ENCODE peak calls at places on chromosome 5, in seven cellular contexts. F, T, S, O, Y, R and M are unnamed samples.
A peak's percentile ranks its signal among the peaks of the same experiment; 100 is the strongest.

GRCh38 chr5:145825751-145826180 is 9.4 kb downstream of the PRELID2 start:
- DNase-seq in O (peak; percentile 21), S (no peak), T (peak; percentile 69), Y (peak; percentile 67), F (peak; percentile 61), R (peak; percentile 8), M (no peak)

GRCh38 chr5:142065273-142065672 is 43.3 kb upstream of the NDFIP1 start:
- DNase-seq in O (peak; percentile 32), Y (peak; percentile 41), S (no peak), F (peak; percentile 51), R (no peak), T (peak; percentile 38), M (no peak)

GRCh38 chr5:78269088-78269703 is 25.3 kb downstream of the AP3B1 start:
- DNase-seq in Y (peak; percentile 33), T (peak; percentile 12), R (no peak), F (no peak), O (no peak), S (no peak), M (no peak)

GRCh38 chr5:40447438-40447837 is 232.3 kb upstream of the PTGER4 start:
- DNase-seq in Y (peak; percentile 7), F (no peak), S (no peak), R (no peak), O (no peak), T (peak; percentile 55), M (no peak)

GRCh38 chr5:172902497-172903472 is 56.4 kb upstream of the RPL26L1 start:
- DNase-seq in R (peak; percentile 81), S (peak; percentile 62), T (peak; percentile 99), F (peak; percentile 91), Y (peak; percentile 91), O (peak; percentile 24), M (peak; percentile 57)

GRCh38 chr5:88665750-88666215 is 217.2 kb downstream of the MEF2C start:
- DNase-seq in R (no peak), O (peak; percentile 54), F (no peak), Y (no peak), T (no peak), S (no peak), M (peak; percentile 66)

GRCh38 chr5:170614071-170614490 is 110.3 kb downstream of the KCNIP1 start:
- DNase-seq in O (no peak), Y (no peak), S (no peak), F (peak; percentile 37), T (no peak), R (no peak), M (no peak)

GRCh38 chr5:147610798-147611197 is 100.9 kb upstream of the DPYSL3 start:
- DNase-seq in T (no peak), R (no peak), F (no peak), Y (no peak), O (no peak), S (no peak), M (no peak)

GRCh38 chr5:142743677-142744441 is 26.3 kb upstream of the ARHGAP26 start:
- DNase-seq in S (no peak), F (peak; percentile 16), T (peak; percentile 31), O (no peak), Y (no peak), R (no peak), M (no peak)

GRCh38 chr5:34957857-34958690 is 28.7 kb downstream of the DNAJC21 start:
- DNase-seq in Y (peak; percentile 52), F (peak; percentile 52), T (peak; percentile 36), R (no peak), S (no peak), O (peak; percentile 2), M (no peak)

GRCh38 chr5:153014194-153014593 is 476.3 kb upstream of the GRIA1 start:
- DNase-seq in R (no peak), O (no peak), Y (no peak), T (no peak), F (no peak), S (no peak), M (no peak)
- H2BK5ac ChIP-seq in R (no peak overlapping the region), O (no peak overlapping the region), Y (no peak overlapping the region), T (no peak overlapping the region), F (no peak overlapping the region), S (no peak overlapping the region), M (no peak overlapping the region)

GRCh38 chr5:29054694-29055093 is 2016.3 kb upstream of the CDH9 start:
- DNase-seq in O (no peak), F (no peak), Y (no peak), R (no peak), S (no peak), T (no peak), M (no peak)
- H2BK5ac ChIP-seq in O (no peak overlapping the region), F (no peak overlapping the region), Y (no peak overlapping the region), R (no peak overlapping the region), S (no peak overlapping the region), T (no peak overlapping the region), M (no peak overlapping the region)

GRCh38 chr5:134161712-134162395 is 14.9 kb downstream of the SKP1 start:
- DNase-seq in O (no peak), S (no peak), T (no peak), Y (no peak), F (no peak), R (peak; percentile 63), M (no peak)

GRCh38 chr5:134162592-134162991 is 14.2 kb downstream of the SKP1 start:
- DNase-seq in F (no peak), R (no peak), O (no peak), T (no peak), Y (no peak), S (no peak), M (no peak)
- H2BK5ac ChIP-seq in F (no peak overlapping the region), R (no peak overlapping the region), O (no peak overlapping the region), T (no peak overlapping the region), Y (no peak overlapping the region), S (no peak overlapping the region), M (no peak overlapping the region)

GRCh38 chr5:72167257-72167656 is 60.0 kb downstream of the MAP1B start:
- DNase-seq in Y (no peak), R (no peak), F (no peak), O (no peak), T (no peak), S (no peak), M (no peak)
- H2BK5ac ChIP-seq in Y (no peak overlapping the region), R (no peak overlapping the region), F (no peak overlapping the region), O (no peak overlapping the region), T (peak overlapping the region; percentile 61), S (no peak overlapping the region), M (no peak overlapping the region)

GRCh38 chr5:75686480-75686879 is 30.8 kb downstream of the POC5 start:
- DNase-seq in S (no peak), F (no peak), Y (no peak), R (no peak), T (no peak), O (no peak), M (no peak)

GRCh38 chr5:75685141-75685540 is 32.1 kb downstream of the POC5 start:
- DNase-seq in Y (no peak), R (no peak), O (no peak), F (no peak), T (no peak), S (no peak), M (no peak)

GRCh38 chr5:75694781-75695180 is 22.5 kb downstream of the POC5 start:
- DNase-seq in Y (no peak), F (no peak), T (no peak), O (no peak), S (no peak), R (no peak), M (no peak)

DNA sequence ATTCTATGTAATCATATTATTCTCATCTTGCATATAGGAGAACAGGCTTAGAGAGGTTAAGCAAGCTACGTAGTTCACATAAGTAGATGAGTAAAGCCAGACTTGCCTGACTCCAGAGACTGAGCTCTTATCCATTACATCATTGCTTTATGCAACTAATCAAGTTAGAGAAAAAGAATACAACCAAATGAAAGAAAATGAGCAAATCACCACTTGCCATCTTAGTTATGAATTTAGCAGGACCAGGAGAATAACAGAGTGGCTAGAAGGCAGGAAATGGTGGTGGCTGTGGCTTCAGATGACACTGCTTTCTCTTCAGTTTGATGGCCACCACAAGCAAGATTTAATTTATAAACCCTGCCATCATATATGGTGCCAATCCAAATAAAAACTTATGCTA is 26.6 kb downstream of the POC5 start:
- DNase-seq in T (peak; percentile 21), F (no peak), S (no peak), O (no peak), R (no peak), Y (no peak), M (no peak)
- H2BK5ac ChIP-seq in T (no peak overlapping the region), F (no peak overlapping the region), S (no peak overlapping the region), O (no peak overlapping the region), R (no peak overlapping the region), Y (no peak overlapping the region), M (no peak overlapping the region)

GRCh38 chr5:168171901-168172717 is 119.3 kb upstream of the WWC1 start:
- DNase-seq in F (no peak), R (no peak), O (no peak), S (no peak), Y (no peak), T (no peak), M (no peak)
- H2BK5ac ChIP-seq in F (no peak overlapping the region), R (no peak overlapping the region), O (no peak overlapping the region), S (no peak overlapping the region), Y (no peak overlapping the region), T (no peak overlapping the region), M (no peak overlapping the region)

GRCh38 chr5:158155087-158155486 is 296.1 kb upstream of the CLINT1 start:
- DNase-seq in O (no peak), S (no peak), F (no peak), T (no peak), Y (no peak), R (no peak), M (no peak)
- H2BK5ac ChIP-seq in O (no peak overlapping the region), S (no peak overlapping the region), F (no peak overlapping the region), T (no peak overlapping the region), Y (no peak overlapping the region), R (no peak overlapping the region), M (no peak overlapping the region)

GRCh38 chr5:95901676-95902646 is 59.7 kb downstream of the ELL2 start:
- DNase-seq in T (peak; percentile 89), S (no peak), Y (peak; percentile 69), R (peak; percentile 16), O (no peak), F (peak; percentile 28), M (no peak)

GRCh38 chr5:95907067-95907705 is 54.5 kb downstream of the ELL2 start:
- DNase-seq in S (no peak), F (no peak), O (no peak), T (no peak), R (no peak), Y (no peak), M (no peak)

GRCh38 chr5:95907740-95908706 is 53.6 kb downstream of the ELL2 start:
- DNase-seq in Y (no peak), T (no peak), F (no peak), R (no peak), S (no peak), O (no peak), M (no peak)

GRCh38 chr5:95903838-95904237 is 57.8 kb downstream of the ELL2 start:
- DNase-seq in S (no peak), T (no peak), F (no peak), Y (no peak), R (no peak), O (no peak), M (no peak)

GRCh38 chr5:95904827-95905226 is 56.8 kb downstream of the ELL2 start:
- DNase-seq in Y (no peak), T (no peak), S (no peak), O (no peak), R (no peak), F (no peak), M (no peak)
- H2BK5ac ChIP-seq in Y (no peak overlapping the region), T (peak overlapping the region; percentile 15), S (no peak overlapping the region), O (no peak overlapping the region), R (no peak overlapping the region), F (no peak overlapping the region), M (no peak overlapping the region)